ENCODE peak calls at places on chromosomes 7 and 10, in six cellular contexts. I is neuronal stem cell, B is H1, N is mesendoderm, G is H9, K is trophoblast cell. J is an unnamed sample.

GRCh38 chr10:77245953-77246352 is 391.7 kb downstream of the KCNMA1 start:
- DNase-seq in G (no peak), I (no peak), B (no peak), K (peak; percentile 28), N (no peak), J (peak; percentile 51)

GRCh38 chr10:94092848-94093247 is 99.1 kb downstream of the PLCE1 start:
- DNase-seq in I (no peak), G (no peak), B (no peak), N (no peak), K (no peak), J (peak; percentile 25)

GRCh38 chr10:113565364-113565763 is 12.5 kb downstream of the HABP2 start:
- DNase-seq in N (no peak), G (no peak), B (no peak), K (no peak), I (no peak), J (no peak)

GRCh38 chr10:56911906-56912480 is 550.9 kb upstream of the ZWINT start:
- DNase-seq in B (no peak), G (no peak), I (no peak), K (no peak), N (no peak), J (no peak)

GRCh38 chr7:44559485-44559884 is 14.2 kb downstream of the DDX56 start:
- DNase-seq in G (no peak), I (no peak), N (no peak), B (no peak), K (no peak), J (no peak)

GRCh38 chr10:53269482-53269881 is 496.9 kb upstream of the MBL2 start:
- DNase-seq in K (no peak), N (no peak), B (no peak), I (no peak), G (no peak), J (no peak)

GRCh38 chr7:17689361-17689760 is 250.9 kb downstream of the SNX13 start:
- DNase-seq in B (no peak), K (no peak), N (no peak), G (no peak), I (no peak), J (no peak)

GRCh38 chr7:40899651-40900507 is 765.1 kb downstream of the SUGCT start:
- DNase-seq in G (no peak), B (no peak), N (no peak), K (peak; percentile 52), I (no peak), J (no peak)

GRCh38 chr10:59580257-59580863 is 129.3 kb downstream of the SLC16A9 start:
- DNase-seq in G (no peak), B (no peak), N (peak; percentile 45), I (no peak), K (peak; percentile 36), J (peak; percentile 58)

GRCh38 chr10:90920986-90921643 is at the start of gene ANKRD1:
- DNase-seq in G (peak; percentile 76), N (peak; percentile 100), B (peak; percentile 67), K (peak; percentile 100), I (peak; percentile 36), J (peak; percentile 87)

GRCh38 chr10:78470267-78471103 is 436.8 kb downstream of the RPS24 start:
- DNase-seq in I (no peak), K (no peak), N (no peak), G (no peak), B (no peak), J (peak; percentile 18)

GRCh38 chr10:47425813-47426419 is 41.8 kb upstream of the ZNF488 start:
- DNase-seq in N (no peak), G (peak; percentile 12), B (no peak), K (no peak), I (no peak), J (no peak)

GRCh38 chr7:144391823-144392255 is 11.7 kb downstream of the NOBOX start:
- DNase-seq in G (no peak), I (peak; percentile 47), B (no peak), K (peak; percentile 78), N (peak; percentile 62), J (peak; percentile 39)

GRCh38 chr10:107915277-107915634 is 750.8 kb upstream of the SORCS1 start:
- DNase-seq in N (peak; percentile 20), G (no peak), I (no peak), B (no peak), K (no peak), J (no peak)

GRCh38 chr7:112990619-112991018 is 96.0 kb downstream of the GPR85 start:
- DNase-seq in N (no peak), B (no peak), K (peak; percentile 26), G (no peak), I (no peak), J (peak; percentile 67)

GRCh38 chr7:4763091-4763793 is 12.2 kb upstream of the AP5Z1 start:
- DNase-seq in K (no peak), N (no peak), B (no peak), G (no peak), I (no peak), J (no peak)

GRCh38 chr10:73210395-73211105 is 36.5 kb downstream of the DNAJC9 start:
- DNase-seq in G (no peak), I (no peak), N (no peak), K (no peak), B (no peak), J (no peak)

GRCh38 chr7:101126651-101127459 is at the start of gene SERPINE1:
- DNase-seq in K (peak; percentile 95), I (no peak), G (peak; percentile 87), N (peak; percentile 95), B (no peak), J (peak; percentile 100)

GRCh38 chr10:7766241-7766640 is 21.6 kb downstream of the KIN start:
- DNase-seq in B (no peak), G (no peak), K (no peak), N (no peak), I (no peak), J (no peak)

GRCh38 chr7:18508441-18509427 is 13.2 kb downstream of the HDAC9 start:
- DNase-seq in K (peak; percentile 58), B (no peak), N (peak; percentile 94), G (no peak), I (no peak), J (peak; percentile 98)

GRCh38 chr10:70111496-70111895 is 21.1 kb downstream of the AIFM2 start:
- DNase-seq in I (no peak), N (no peak), B (no peak), G (no peak), K (no peak), J (no peak)

GRCh38 chr10:113616244-113617074 is 47.4 kb downstream of the NRAP start:
- DNase-seq in B (no peak), G (no peak), I (no peak), N (peak; percentile 57), K (peak; percentile 81), J (no peak)

GRCh38 chr10:19801369-19801768 is 14.9 kb upstream of the PLXDC2 start:
- DNase-seq in N (no peak), K (no peak), B (no peak), I (no peak), G (no peak), J (no peak)

GRCh38 chr7:31043035-31043434 is 9.1 kb upstream of the ADCYAP1R1 start:
- DNase-seq in B (no peak), K (no peak), I (peak; percentile 89), N (peak; percentile 76), G (peak; percentile 73), J (no peak)

GRCh38 chr10:90805211-90805610 is 52.6 kb downstream of the HTR7 start:
- DNase-seq in G (no peak), I (no peak), N (no peak), K (no peak), B (no peak), J (no peak)

GRCh38 chr7:147540743-147541142 is 1049.8 kb upstream of the C7orf33 start:
- DNase-seq in I (no peak), K (no peak), N (no peak), G (no peak), B (no peak), J (no peak)

GRCh38 chr7:116675812-116676355 is 3.9 kb downstream of the MET start:
- DNase-seq in G (no peak), B (no peak), N (no peak), K (no peak), I (no peak), J (no peak)

GRCh38 chr10:49611815-49612512 is 1.9 kb downstream of the SLC18A3 start:
- DNase-seq in K (no peak), I (no peak), G (peak; percentile 37), N (no peak), B (no peak), J (no peak)
- H2BK5ac ChIP-seq in K (no peak overlapping the region), I (no peak overlapping the region), G (no peak overlapping the region), N (no peak overlapping the region), B (no peak overlapping the region), J (no peak overlapping the region)

GRCh38 chr10:33365314-33365713 is 30.8 kb upstream of the NRP1 start:
- DNase-seq in B (no peak), K (no peak), N (no peak), I (no peak), G (no peak), J (peak; percentile 41)
- H2BK5ac ChIP-seq in B (no peak overlapping the region), K (no peak overlapping the region), N (no peak overlapping the region), I (no peak overlapping the region), G (no peak overlapping the region), J (peak overlapping the region; percentile 99)

DNA sequence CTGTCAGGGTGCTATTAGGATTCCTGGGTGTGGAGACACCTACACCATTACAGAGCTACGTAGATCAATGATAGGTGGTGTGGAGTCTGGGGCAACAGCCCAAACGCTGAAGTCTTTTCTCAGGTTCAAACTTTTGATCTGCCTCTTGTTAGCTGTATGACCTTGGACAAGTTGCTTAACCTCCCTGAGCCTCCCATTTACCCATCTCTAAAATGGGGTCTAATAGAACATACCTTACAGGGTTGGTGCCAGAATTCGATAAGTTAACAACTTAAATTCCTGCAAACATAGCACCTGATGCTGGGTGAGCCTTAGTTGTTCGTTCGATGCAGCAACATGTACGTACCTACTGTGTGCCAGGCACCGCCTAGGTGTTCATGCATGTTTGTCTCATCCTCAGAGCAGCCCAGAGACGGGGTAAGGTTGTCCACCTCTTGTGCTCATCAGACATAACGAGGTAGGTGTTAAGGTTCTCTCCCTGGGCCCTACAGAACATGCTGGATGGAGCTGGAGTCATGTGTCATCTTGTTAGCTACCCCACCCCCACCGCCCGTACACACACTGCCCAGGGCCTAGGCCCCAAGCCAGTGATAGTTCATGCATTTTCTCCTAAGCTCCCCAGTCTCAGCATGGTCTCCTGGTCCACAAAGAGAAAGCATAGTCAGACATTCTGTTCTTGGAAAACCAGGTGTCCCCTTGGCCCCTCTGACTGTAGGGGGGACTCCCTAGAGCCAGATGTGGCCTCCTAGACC is 41.0 kb upstream of the SLC29A3 start:
- DNase-seq in G (no peak), N (no peak), K (no peak), B (no peak), I (no peak), J (no peak)
- H2BK5ac ChIP-seq in G (no peak overlapping the region), N (no peak overlapping the region), K (no peak overlapping the region), B (no peak overlapping the region), I (no peak overlapping the region), J (no peak overlapping the region)

DNA sequence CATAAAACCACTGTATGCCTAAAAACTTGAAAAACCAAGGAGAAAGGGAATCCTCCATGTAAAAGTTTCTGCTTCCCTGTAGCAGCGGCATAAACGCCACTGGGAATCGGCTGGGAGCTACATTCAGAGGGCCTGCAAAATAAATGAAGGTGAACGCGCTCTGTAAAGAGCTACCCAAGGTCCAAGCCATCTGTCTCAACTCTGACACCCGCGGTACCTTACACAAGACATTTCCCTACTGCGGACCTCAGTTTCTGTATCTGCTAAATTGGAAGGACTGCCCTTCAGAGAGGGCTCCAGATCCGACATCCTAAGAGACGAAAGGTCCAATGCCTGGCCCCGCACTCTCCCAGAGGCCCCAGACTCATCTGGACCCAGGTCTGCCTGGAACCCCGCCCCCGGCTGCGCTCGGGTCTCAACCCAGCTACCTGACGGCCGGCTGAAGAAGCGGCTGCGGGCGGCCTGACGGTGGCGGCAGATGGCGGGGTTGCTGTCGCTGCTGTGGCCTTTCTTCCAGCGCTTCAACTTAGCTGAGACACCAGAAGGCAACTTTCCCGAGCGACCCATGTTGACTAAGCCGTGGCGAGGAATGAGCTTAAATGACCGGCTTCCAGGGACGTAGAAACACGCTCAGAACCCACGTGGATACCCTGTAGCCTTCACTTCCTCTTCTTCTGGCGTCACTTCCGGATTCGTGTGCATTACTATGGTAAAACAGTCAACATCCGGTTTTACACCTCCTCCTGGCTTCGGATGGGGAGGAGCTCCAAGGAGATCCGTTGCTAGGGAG is at the start of gene RRP12:
- DNase-seq in N (peak; percentile 100), B (peak; percentile 84), K (peak; percentile 99), G (peak; percentile 96), I (peak; percentile 83), J (peak; percentile 98)
- H2BK5ac ChIP-seq in N (no peak within 1 kb of the TSS), B (peak within 1 kb of the TSS; percentile 73), K (no peak within 1 kb of the TSS), G (no peak within 1 kb of the TSS), I (no peak within 1 kb of the TSS), J (no peak within 1 kb of the TSS)